ENCODE peak calls at places on chromosomes 1 and 21, in five cellular contexts. One of them, this sample, is unnamed.

GRCh38 chr21:32537569-32537881 is 47.8 kb downstream of the TCP10L start:
- DNase-seq in activated CD8-positive, alpha-beta T cell treated with anti-CD3 and anti-CD28 coated beads for 36 hours: no peak
- DNase-seq in AG10803: no peak
- DNase-seq in HFF-Myc: no peak
- DNase-seq in neural crest cell: no peak
- DNase-seq in this sample: no peak

GRCh38 chr21:33543505-33544129 is 779 bp downstream of the SON start:
- DNase-seq in activated CD8-positive, alpha-beta T cell treated with anti-CD3 and anti-CD28 coated beads for 36 hours: peak; percentile 83
- DNase-seq in AG10803: no peak
- DNase-seq in HFF-Myc: no peak
- DNase-seq in neural crest cell: peak; percentile 72
- DNase-seq in this sample: peak; percentile 84

GRCh38 chr1:37317870-37318431 is 156.4 kb upstream of the ZC3H12A start:
- DNase-seq in activated CD8-positive, alpha-beta T cell treated with anti-CD3 and anti-CD28 coated beads for 36 hours: no peak
- DNase-seq in AG10803: no peak
- DNase-seq in HFF-Myc: no peak
- DNase-seq in neural crest cell: no peak
- DNase-seq in this sample: no peak

GRCh38 chr1:17009706-17010105 is 2.0 kb downstream of the ATP13A2 start:
- DNase-seq in activated CD8-positive, alpha-beta T cell treated with anti-CD3 and anti-CD28 coated beads for 36 hours: no peak
- DNase-seq in AG10803: no peak
- DNase-seq in HFF-Myc: no peak
- DNase-seq in neural crest cell: no peak
- DNase-seq in this sample: no peak

GRCh38 chr1:95309031-95309459 is 75.0 kb downstream of the RWDD3 start:
- DNase-seq in activated CD8-positive, alpha-beta T cell treated with anti-CD3 and anti-CD28 coated beads for 36 hours: no peak
- DNase-seq in AG10803: peak; percentile 21
- DNase-seq in HFF-Myc: no peak
- DNase-seq in neural crest cell: peak; percentile 32
- DNase-seq in this sample: no peak

GRCh38 chr21:45636921-45637646 is 6.4 kb upstream of the PCBP3 start:
- DNase-seq in activated CD8-positive, alpha-beta T cell treated with anti-CD3 and anti-CD28 coated beads for 36 hours: no peak
- DNase-seq in AG10803: no peak
- DNase-seq in HFF-Myc: no peak
- DNase-seq in neural crest cell: no peak
- DNase-seq in this sample: no peak

GRCh38 chr1:156584813-156585212 is 5.3 kb downstream of the TTC24 start:
- DNase-seq in activated CD8-positive, alpha-beta T cell treated with anti-CD3 and anti-CD28 coated beads for 36 hours: peak; percentile 34
- DNase-seq in AG10803: no peak
- DNase-seq in HFF-Myc: no peak
- DNase-seq in neural crest cell: no peak
- DNase-seq in this sample: no peak

GRCh38 chr1:228162286-228163003 is 3.2 kb upstream of the IBA57 start:
- DNase-seq in activated CD8-positive, alpha-beta T cell treated with anti-CD3 and anti-CD28 coated beads for 36 hours: no peak
- DNase-seq in AG10803: peak; percentile 34
- DNase-seq in HFF-Myc: no peak
- DNase-seq in neural crest cell: no peak
- DNase-seq in this sample: peak; percentile 86

GRCh38 chr1:41657679-41658078 is 173.2 kb upstream of the EDN2 start:
- DNase-seq in activated CD8-positive, alpha-beta T cell treated with anti-CD3 and anti-CD28 coated beads for 36 hours: no peak
- DNase-seq in AG10803: no peak
- DNase-seq in HFF-Myc: no peak
- DNase-seq in neural crest cell: no peak
- DNase-seq in this sample: no peak

GRCh38 chr1:82782599-82782998 is 981.9 kb downstream of the ADGRL2 start:
- DNase-seq in activated CD8-positive, alpha-beta T cell treated with anti-CD3 and anti-CD28 coated beads for 36 hours: no peak
- DNase-seq in AG10803: no peak
- DNase-seq in HFF-Myc: no peak
- DNase-seq in neural crest cell: no peak
- DNase-seq in this sample: no peak

GRCh38 chr1:106523448-106523847 is 533.0 kb upstream of the PRMT6 start:
- DNase-seq in activated CD8-positive, alpha-beta T cell treated with anti-CD3 and anti-CD28 coated beads for 36 hours: no peak
- DNase-seq in AG10803: no peak
- DNase-seq in HFF-Myc: no peak
- DNase-seq in neural crest cell: no peak
- DNase-seq in this sample: no peak

GRCh38 chr1:17966341-17966740 is 141.3 kb upstream of the IGSF21 start:
- DNase-seq in activated CD8-positive, alpha-beta T cell treated with anti-CD3 and anti-CD28 coated beads for 36 hours: no peak
- DNase-seq in AG10803: no peak
- DNase-seq in HFF-Myc: no peak
- DNase-seq in neural crest cell: no peak
- DNase-seq in this sample: no peak

GRCh38 chr1:32742132-32742947 is 39.8 kb upstream of the SYNC start:
- DNase-seq in activated CD8-positive, alpha-beta T cell treated with anti-CD3 and anti-CD28 coated beads for 36 hours: no peak
- DNase-seq in AG10803: no peak
- DNase-seq in HFF-Myc: no peak
- DNase-seq in neural crest cell: no peak
- DNase-seq in this sample: no peak

GRCh38 chr1:17765444-17766411 is 10.6 kb downstream of the ACTL8 start:
- DNase-seq in activated CD8-positive, alpha-beta T cell treated with anti-CD3 and anti-CD28 coated beads for 36 hours: no peak
- DNase-seq in AG10803: peak; percentile 89
- DNase-seq in HFF-Myc: peak; percentile 85
- DNase-seq in neural crest cell: no peak
- DNase-seq in this sample: no peak

GRCh38 chr1:33260435-33260980 is 4.2 kb downstream of the ZNF362 start:
- DNase-seq in activated CD8-positive, alpha-beta T cell treated with anti-CD3 and anti-CD28 coated beads for 36 hours: no peak
- DNase-seq in AG10803: no peak
- DNase-seq in HFF-Myc: no peak
- DNase-seq in neural crest cell: no peak
- DNase-seq in this sample: no peak

GRCh38 chr1:241228339-241228738 is 128.7 kb downstream of the RGS7 start:
- DNase-seq in activated CD8-positive, alpha-beta T cell treated with anti-CD3 and anti-CD28 coated beads for 36 hours: no peak
- DNase-seq in AG10803: no peak
- DNase-seq in HFF-Myc: no peak
- DNase-seq in neural crest cell: no peak
- DNase-seq in this sample: no peak

GRCh38 chr1:69835924-69836323 is 268.2 kb downstream of the LRRC7 start:
- DNase-seq in activated CD8-positive, alpha-beta T cell treated with anti-CD3 and anti-CD28 coated beads for 36 hours: no peak
- DNase-seq in AG10803: no peak
- DNase-seq in HFF-Myc: no peak
- DNase-seq in neural crest cell: no peak
- DNase-seq in this sample: no peak

GRCh38 chr1:153760440-153760839 is 14.8 kb upstream of the SLC27A3 start:
- DNase-seq in activated CD8-positive, alpha-beta T cell treated with anti-CD3 and anti-CD28 coated beads for 36 hours: no peak
- DNase-seq in AG10803: peak; percentile 53
- DNase-seq in HFF-Myc: no peak
- DNase-seq in neural crest cell: no peak
- DNase-seq in this sample: no peak

GRCh38 chr1:41539416-41539800 is 54.9 kb upstream of the EDN2 start:
- DNase-seq in activated CD8-positive, alpha-beta T cell treated with anti-CD3 and anti-CD28 coated beads for 36 hours: no peak
- DNase-seq in AG10803: no peak
- DNase-seq in HFF-Myc: no peak
- DNase-seq in neural crest cell: no peak
- DNase-seq in this sample: peak; percentile 9

GRCh38 chr1:59178803-59179202 is 118.1 kb upstream of the FGGY start:
- DNase-seq in activated CD8-positive, alpha-beta T cell treated with anti-CD3 and anti-CD28 coated beads for 36 hours: no peak
- DNase-seq in AG10803: no peak
- DNase-seq in HFF-Myc: no peak
- DNase-seq in neural crest cell: no peak
- DNase-seq in this sample: no peak

GRCh38 chr1:242524571-242525359 is at the start of gene PLD5:
- DNase-seq in activated CD8-positive, alpha-beta T cell treated with anti-CD3 and anti-CD28 coated beads for 36 hours: no peak
- DNase-seq in AG10803: no peak
- DNase-seq in HFF-Myc: no peak
- DNase-seq in neural crest cell: peak; percentile 18
- DNase-seq in this sample: no peak

GRCh38 chr1:109500886-109501285 is 7.0 kb downstream of the CYB561D1 start:
- DNase-seq in activated CD8-positive, alpha-beta T cell treated with anti-CD3 and anti-CD28 coated beads for 36 hours: no peak
- DNase-seq in AG10803: peak; percentile 94
- DNase-seq in HFF-Myc: no peak
- DNase-seq in neural crest cell: no peak
- DNase-seq in this sample: no peak

GRCh38 chr1:222786107-222786506 is 28.7 kb upstream of the DISP1 start:
- DNase-seq in activated CD8-positive, alpha-beta T cell treated with anti-CD3 and anti-CD28 coated beads for 36 hours: no peak
- DNase-seq in AG10803: no peak
- DNase-seq in HFF-Myc: no peak
- DNase-seq in neural crest cell: no peak
- DNase-seq in this sample: no peak

GRCh38 chr1:203287109-203287893 is 18.0 kb upstream of the BTG2 start:
- DNase-seq in activated CD8-positive, alpha-beta T cell treated with anti-CD3 and anti-CD28 coated beads for 36 hours: peak; percentile 90
- DNase-seq in AG10803: no peak
- DNase-seq in HFF-Myc: no peak
- DNase-seq in neural crest cell: no peak
- DNase-seq in this sample: no peak

GRCh38 chr1:153422450-153423068 is 6.2 kb downstream of the S100A7A start:
- DNase-seq in activated CD8-positive, alpha-beta T cell treated with anti-CD3 and anti-CD28 coated beads for 36 hours: peak; percentile 78
- DNase-seq in AG10803: peak; percentile 34
- DNase-seq in HFF-Myc: peak; percentile 20
- DNase-seq in neural crest cell: peak; percentile 87
- DNase-seq in this sample: no peak

GRCh38 chr1:7613851-7614205 is 157.3 kb upstream of the VAMP3 start:
- DNase-seq in activated CD8-positive, alpha-beta T cell treated with anti-CD3 and anti-CD28 coated beads for 36 hours: no peak
- DNase-seq in AG10803: no peak
- DNase-seq in HFF-Myc: no peak
- DNase-seq in neural crest cell: no peak
- DNase-seq in this sample: no peak

GRCh38 chr1:226308166-226308722 is 720 bp downstream of the LIN9 start:
- DNase-seq in activated CD8-positive, alpha-beta T cell treated with anti-CD3 and anti-CD28 coated beads for 36 hours: peak; percentile 46
- DNase-seq in AG10803: no peak
- DNase-seq in HFF-Myc: no peak
- DNase-seq in neural crest cell: peak; percentile 32
- DNase-seq in this sample: no peak

GRCh38 chr1:41353744-41354143 is 7.5 kb upstream of the FOXO6 start:
- DNase-seq in activated CD8-positive, alpha-beta T cell treated with anti-CD3 and anti-CD28 coated beads for 36 hours: no peak
- DNase-seq in AG10803: no peak
- DNase-seq in HFF-Myc: no peak
- DNase-seq in neural crest cell: no peak
- DNase-seq in this sample: peak; percentile 24

GRCh38 chr1:210697185-210697584 is 368.5 kb downstream of the HHAT start:
- DNase-seq in activated CD8-positive, alpha-beta T cell treated with anti-CD3 and anti-CD28 coated beads for 36 hours: no peak
- DNase-seq in AG10803: no peak
- DNase-seq in HFF-Myc: no peak
- DNase-seq in neural crest cell: no peak
- DNase-seq in this sample: no peak

GRCh38 chr1:208036177-208036808 is 125.4 kb upstream of the CD34 start:
- DNase-seq in activated CD8-positive, alpha-beta T cell treated with anti-CD3 and anti-CD28 coated beads for 36 hours: no peak
- DNase-seq in AG10803: peak; percentile 18
- DNase-seq in HFF-Myc: no peak
- DNase-seq in neural crest cell: no peak
- DNase-seq in this sample: no peak

GRCh38 chr1:9289724-9290493 is 2.8 kb upstream of the SPSB1 start:
- DNase-seq in activated CD8-positive, alpha-beta T cell treated with anti-CD3 and anti-CD28 coated beads for 36 hours: peak; percentile 35
- DNase-seq in AG10803: peak; percentile 93
- DNase-seq in HFF-Myc: no peak
- DNase-seq in neural crest cell: no peak
- DNase-seq in this sample: peak; percentile 91

GRCh38 chr1:218521414-218522169 is 176.5 kb downstream of the TGFB2 start:
- DNase-seq in activated CD8-positive, alpha-beta T cell treated with anti-CD3 and anti-CD28 coated beads for 36 hours: peak; percentile 67
- DNase-seq in AG10803: peak; percentile 60
- DNase-seq in HFF-Myc: peak; percentile 31
- DNase-seq in neural crest cell: peak; percentile 44
- DNase-seq in this sample: no peak

GRCh38 chr1:223886516-223886921 is 40.8 kb upstream of the TP53BP2 start:
- DNase-seq in activated CD8-positive, alpha-beta T cell treated with anti-CD3 and anti-CD28 coated beads for 36 hours: no peak
- DNase-seq in AG10803: no peak
- DNase-seq in HFF-Myc: no peak
- DNase-seq in neural crest cell: no peak
- DNase-seq in this sample: no peak

GRCh38 chr1:166166400-166166699 is 451 bp downstream of the FAM78B start:
- DNase-seq in activated CD8-positive, alpha-beta T cell treated with anti-CD3 and anti-CD28 coated beads for 36 hours: no peak
- DNase-seq in AG10803: no peak
- DNase-seq in HFF-Myc: no peak
- DNase-seq in neural crest cell: no peak
- DNase-seq in this sample: no peak

GRCh38 chr1:170067253-170067819 is 7.2 kb downstream of the KIFAP3 start:
- DNase-seq in activated CD8-positive, alpha-beta T cell treated with anti-CD3 and anti-CD28 coated beads for 36 hours: no peak
- DNase-seq in AG10803: no peak
- DNase-seq in HFF-Myc: no peak
- DNase-seq in neural crest cell: no peak
- DNase-seq in this sample: no peak
- TF ChIP-seq CTCF in activated CD8-positive, alpha-beta T cell treated with anti-CD3 and anti-CD28 coated beads for 36 hours: no peak
- TF ChIP-seq CTCF in AG10803: no peak
- TF ChIP-seq CTCF in HFF-Myc: no peak
- TF ChIP-seq CTCF in neural crest cell: no peak
- TF ChIP-seq CTCF in this sample: no peak

GRCh38 chr1:30757196-30757949 is at the start of gene LAPTM5:
- DNase-seq in activated CD8-positive, alpha-beta T cell treated with anti-CD3 and anti-CD28 coated beads for 36 hours: peak; percentile 69
- DNase-seq in AG10803: peak; percentile 79
- DNase-seq in HFF-Myc: peak; percentile 53
- DNase-seq in neural crest cell: no peak
- DNase-seq in this sample: peak; percentile 79
- TF ChIP-seq CTCF in activated CD8-positive, alpha-beta T cell treated with anti-CD3 and anti-CD28 coated beads for 36 hours: no peak
- TF ChIP-seq CTCF in AG10803: no peak
- TF ChIP-seq CTCF in HFF-Myc: no peak
- TF ChIP-seq CTCF in neural crest cell: no peak
- TF ChIP-seq CTCF in this sample: no peak

DNA sequence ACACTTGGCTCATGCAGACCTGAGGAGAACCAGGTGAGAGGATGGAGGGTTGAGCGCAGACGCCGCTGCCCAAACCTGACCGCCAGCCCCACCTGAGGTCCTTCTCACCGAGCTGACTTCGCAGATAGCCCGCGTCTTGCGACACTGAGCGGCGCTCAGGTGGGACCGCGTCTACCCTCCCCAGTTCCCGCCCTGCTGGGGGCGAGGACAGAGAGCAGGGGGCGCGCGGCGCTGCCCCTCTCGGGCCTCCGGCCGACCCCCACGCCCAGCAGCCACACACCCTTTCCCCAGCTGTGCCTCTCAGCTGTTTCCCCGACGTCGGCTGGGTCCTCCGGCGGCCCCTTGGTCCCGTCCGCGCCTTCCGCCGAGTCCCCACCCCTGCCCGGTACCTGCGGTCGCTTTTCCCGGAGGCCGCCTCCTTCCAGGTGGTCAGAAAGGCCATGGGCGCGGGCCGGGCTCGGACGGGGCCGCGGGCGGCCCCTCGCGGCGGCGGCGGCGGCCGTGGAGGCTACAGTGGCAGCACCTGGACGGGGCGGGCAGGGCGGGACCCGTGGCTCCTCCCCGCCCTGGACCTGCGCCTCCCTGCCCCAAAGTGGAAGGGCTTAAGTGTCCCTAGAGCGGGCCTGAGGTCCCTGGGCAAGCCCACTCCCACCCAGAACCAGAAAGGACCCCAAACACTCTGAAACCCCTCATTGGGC is 14.4 kb upstream of the TTC39A start:
- DNase-seq in activated CD8-positive, alpha-beta T cell treated with anti-CD3 and anti-CD28 coated beads for 36 hours: no peak
- DNase-seq in AG10803: no peak
- DNase-seq in HFF-Myc: no peak
- DNase-seq in neural crest cell: no peak
- DNase-seq in this sample: no peak
- TF ChIP-seq CTCF in activated CD8-positive, alpha-beta T cell treated with anti-CD3 and anti-CD28 coated beads for 36 hours: no peak
- TF ChIP-seq CTCF in AG10803: no peak
- TF ChIP-seq CTCF in HFF-Myc: no peak
- TF ChIP-seq CTCF in neural crest cell: no peak
- TF ChIP-seq CTCF in this sample: peak; percentile 15

GRCh38 chr1:238953448-238953847 is 432.9 kb upstream of the CHRM3 start:
- DNase-seq in activated CD8-positive, alpha-beta T cell treated with anti-CD3 and anti-CD28 coated beads for 36 hours: no peak
- DNase-seq in AG10803: no peak
- DNase-seq in HFF-Myc: no peak
- DNase-seq in neural crest cell: no peak
- DNase-seq in this sample: no peak
- TF ChIP-seq CTCF in activated CD8-positive, alpha-beta T cell treated with anti-CD3 and anti-CD28 coated beads for 36 hours: no peak
- TF ChIP-seq CTCF in AG10803: peak; percentile 10
- TF ChIP-seq CTCF in HFF-Myc: no peak
- TF ChIP-seq CTCF in neural crest cell: peak; percentile 51
- TF ChIP-seq CTCF in this sample: no peak

GRCh38 chr1:43358121-43358745 is 548 bp upstream of the CDC20 start:
- DNase-seq in activated CD8-positive, alpha-beta T cell treated with anti-CD3 and anti-CD28 coated beads for 36 hours: peak; percentile 45
- DNase-seq in AG10803: peak; percentile 32
- DNase-seq in HFF-Myc: peak; percentile 42
- DNase-seq in neural crest cell: no peak
- DNase-seq in this sample: no peak
- TF ChIP-seq CTCF in activated CD8-positive, alpha-beta T cell treated with anti-CD3 and anti-CD28 coated beads for 36 hours: peak; percentile 25
- TF ChIP-seq CTCF in AG10803: peak; percentile 56
- TF ChIP-seq CTCF in HFF-Myc: peak; percentile 60
- TF ChIP-seq CTCF in neural crest cell: peak; percentile 62
- TF ChIP-seq CTCF in this sample: no peak